ENCODE peak calls at places on chromosomes 16 and 17, in four cellular contexts. K is GM06990, H is endothelial cell, L is left lung. R is an unnamed sample.

GRCh38 chr16:30958164-30959083 is 870 bp downstream of the SETD1A start:
- DNase-seq in H (peak; percentile 66), K (no peak), L (no peak), R (peak; percentile 83)

GRCh38 chr16:81158964-81159363 is 62.8 kb upstream of the GCSH start:
- DNase-seq in L (no peak), H (no peak), K (no peak), R (no peak)

GRCh38 chr16:1078579-1079021 is 6.1 kb downstream of the SSTR5 start:
- DNase-seq in H (no peak), L (no peak), K (no peak), R (no peak)

GRCh38 chr17:7393613-7394451 is 493 bp downstream of the PLSCR3 start:
- DNase-seq in K (no peak), L (peak; percentile 81), H (no peak), R (peak; percentile 80)

GRCh38 chr16:67163903-67164558 is 514 bp upstream of the HSF4 start:
- DNase-seq in H (no peak), K (no peak), L (peak; percentile 84), R (no peak)

GRCh38 chr17:46057366-46057765 is 58.3 kb downstream of the STH start:
- DNase-seq in K (no peak), H (no peak), L (no peak), R (no peak)

GRCh38 chr17:1078831-1079561 is 82.1 kb downstream of the TIMM22 start:
- DNase-seq in H (no peak), K (no peak), L (no peak), R (no peak)

GRCh38 chr17:7336240-7337175 is at the start of gene ACAP1:
- DNase-seq in L (peak; percentile 94), H (peak; percentile 13), K (peak; percentile 83), R (peak; percentile 81)

GRCh38 chr17:43671075-43671692 is 9.5 kb upstream of the MEOX1 start:
- DNase-seq in H (no peak), K (no peak), L (no peak), R (no peak)

GRCh38 chr16:66927012-66927436 is 1.7 kb upstream of the RRAD start:
- DNase-seq in H (no peak), L (no peak), K (peak; percentile 33), R (peak; percentile 63)

GRCh38 chr16:56848056-56848936 is 16.7 kb upstream of the SLC12A3 start:
- DNase-seq in K (no peak), H (no peak), L (peak; percentile 54), R (no peak)

GRCh38 chr16:84680165-84680842 is 19.5 kb upstream of the USP10 start:
- DNase-seq in H (no peak), K (no peak), L (no peak), R (no peak)

GRCh38 chr16:27253526-27253930 is 15.0 kb downstream of the NSMCE1 start:
- DNase-seq in H (no peak), K (no peak), L (no peak), R (no peak)

GRCh38 chr16:64983983-64984382 is 137.9 kb downstream of the CDH11 start:
- DNase-seq in H (peak; percentile 64), L (no peak), K (no peak), R (no peak)

GRCh38 chr17:17495448-17496188 is 577 bp downstream of the RASD1 start:
- DNase-seq in L (peak; percentile 87), H (peak; percentile 31), K (peak; percentile 49), R (peak; percentile 57)

GRCh38 chr17:28716740-28717577 is 709 bp downstream of the RAB34 start:
- DNase-seq in K (peak; percentile 63), L (peak; percentile 84), H (peak; percentile 44), R (no peak)

GRCh38 chr17:32253117-32253611 is 12.5 kb upstream of the RHBDL3 start:
- DNase-seq in H (peak; percentile 83), K (peak; percentile 33), L (peak; percentile 84), R (peak; percentile 81)

GRCh38 chr16:73202176-73202729 is 154.3 kb upstream of the ZFHX3 start:
- DNase-seq in L (no peak), H (no peak), K (no peak), R (no peak)

GRCh38 chr16:1290860-1291575 is 18.4 kb upstream of the UBE2I start:
- DNase-seq in K (no peak), H (no peak), L (no peak), R (no peak)

GRCh38 chr16:1315081-1316032 is 5.9 kb downstream of the UBE2I start:
- DNase-seq in H (no peak), L (no peak), K (no peak), R (no peak)

GRCh38 chr16:55809851-55810250 is 23.0 kb downstream of the CES1 start:
- DNase-seq in K (no peak), H (no peak), L (no peak), R (no peak)

GRCh38 chr16:87930456-87930855 is 5.9 kb downstream of the CA5A start:
- DNase-seq in L (no peak), H (no peak), K (no peak), R (no peak)
- TF ChIP-seq CTCF in L (no peak), H (no peak), K (peak; percentile 45), R (peak; percentile 20)

DNA sequence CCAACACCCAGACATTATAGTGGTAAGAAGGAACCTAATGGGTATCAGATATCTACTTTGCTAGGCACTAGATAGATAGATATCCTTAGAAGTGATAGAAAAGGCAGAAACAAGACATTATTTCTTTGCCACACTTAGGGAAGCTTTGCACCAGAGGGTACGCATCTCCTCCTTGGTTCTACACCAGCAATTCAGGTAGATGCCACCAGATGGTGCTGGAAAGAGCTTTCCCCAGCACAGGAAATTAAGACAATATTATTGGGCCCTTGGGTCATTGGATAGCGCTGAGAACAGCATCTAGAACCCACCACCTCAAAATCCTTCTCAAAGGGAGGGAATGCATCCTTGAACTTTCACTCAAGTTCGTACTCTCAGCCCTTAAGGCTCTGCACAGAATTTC is 173.8 kb upstream of the CCL2 start:
- DNase-seq in K (no peak), H (peak; percentile 21), L (no peak), R (peak; percentile 15)
- TF ChIP-seq CTCF in K (peak; percentile 59), H (peak; percentile 57), L (no peak), R (no peak)

GRCh38 chr17:48031966-48032365 is 5.6 kb downstream of the COPZ2 start:
- DNase-seq in H (no peak), K (no peak), L (no peak), R (no peak)

GRCh38 chr17:48037924-48038323 is 327 bp upstream of the COPZ2 start:
- DNase-seq in K (no peak), L (no peak), H (no peak), R (no peak)

GRCh38 chr17:48036693-48037035 is 933 bp downstream of the COPZ2 start:
- DNase-seq in H (no peak), K (no peak), L (no peak), R (no peak)

GRCh38 chr17:48038687-48039086 is 1.1 kb upstream of the COPZ2 start:
- DNase-seq in K (no peak), L (no peak), H (no peak), R (no peak)

DNA sequence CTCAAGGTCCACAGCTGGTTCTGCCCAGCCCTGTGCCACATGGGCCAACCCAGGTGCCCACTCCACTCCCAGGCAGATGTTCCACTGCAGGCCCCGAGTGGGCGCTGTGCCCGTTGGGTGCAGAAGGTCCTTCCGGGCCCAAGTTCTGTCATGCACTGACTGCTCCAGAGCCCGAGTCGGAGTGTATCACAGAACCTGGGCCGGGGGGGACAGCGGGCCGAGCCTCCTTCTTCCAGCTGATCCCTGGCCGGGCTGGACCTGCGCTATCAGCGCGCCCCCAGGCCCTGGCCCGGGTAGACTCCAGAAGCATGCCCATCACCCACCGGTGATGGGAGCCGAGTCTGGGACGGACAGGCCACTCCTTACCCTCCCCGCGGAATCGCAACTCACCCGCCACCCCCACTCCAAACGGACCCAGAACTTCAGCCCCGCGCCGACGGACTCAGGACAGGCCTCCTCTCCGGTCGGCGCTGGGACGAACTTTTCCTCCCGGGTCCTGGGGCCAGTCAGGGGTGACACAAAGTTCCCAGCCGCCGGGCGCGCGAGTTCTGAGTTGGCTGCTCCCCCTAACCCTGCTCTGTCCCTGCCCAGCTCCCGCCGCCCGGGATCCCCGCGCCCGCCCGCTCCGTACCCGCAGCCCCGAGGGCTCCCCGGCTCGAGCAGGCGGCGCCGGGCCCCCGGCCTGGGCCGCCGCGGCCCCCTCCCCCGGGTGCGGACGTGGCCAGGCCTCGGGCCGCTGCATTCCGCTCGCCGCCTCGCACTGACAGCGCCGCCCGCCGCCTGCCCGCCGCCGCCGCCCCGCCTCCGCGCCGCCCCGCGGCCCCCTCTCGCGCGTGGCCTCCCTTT is at the start of gene COPZ2:
- DNase-seq in K (peak; percentile 52), L (peak; percentile 87), H (peak; percentile 33), R (peak; percentile 63)
- TF ChIP-seq CTCF in K (peak; percentile 88), L (peak; percentile 29), H (peak; percentile 30), R (peak; percentile 73)

DNA sequence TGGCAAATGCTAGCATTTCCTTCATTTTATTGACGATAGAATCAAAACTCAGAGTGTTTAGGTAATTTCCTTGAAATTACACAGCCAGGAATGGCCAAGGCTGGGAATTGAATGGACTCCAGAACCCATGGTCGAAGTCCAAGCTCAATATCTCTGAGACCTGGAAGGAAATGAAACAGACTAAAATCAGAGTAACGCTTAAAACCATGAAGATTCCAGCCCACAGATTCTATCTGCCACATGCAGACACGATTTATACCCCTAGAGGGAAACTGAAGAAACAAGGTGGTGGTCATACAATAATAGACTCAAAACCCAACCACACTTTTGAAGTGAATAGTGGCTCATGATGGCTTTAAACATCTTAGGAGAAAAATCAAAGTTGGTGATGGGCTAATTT is 95.6 kb downstream of the PRKCA start:
- DNase-seq in K (no peak), H (no peak), L (no peak), R (no peak)
- TF ChIP-seq CTCF in K (no peak), H (no peak), L (no peak), R (no peak)

GRCh38 chr17:75614556-75615270 is 18.5 kb upstream of the SMIM5 start:
- DNase-seq in H (no peak), L (no peak), K (no peak), R (no peak)
- TF ChIP-seq CTCF in H (no peak), L (no peak), K (no peak), R (no peak)

GRCh38 chr17:81398170-81398854 is 3.1 kb downstream of the BAHCC1 start:
- DNase-seq in L (no peak), H (no peak), K (no peak), R (no peak)

GRCh38 chr17:81396722-81397313 is 1.6 kb downstream of the BAHCC1 start:
- DNase-seq in K (peak; percentile 57), H (peak; percentile 66), L (no peak), R (no peak)

GRCh38 chr17:81398855-81399451 is 3.7 kb downstream of the BAHCC1 start:
- DNase-seq in K (no peak), L (no peak), H (no peak), R (no peak)

GRCh38 chr17:81396278-81396721 is 1.0 kb downstream of the BAHCC1 start:
- DNase-seq in K (no peak), L (no peak), H (peak; percentile 52), R (no peak)

GRCh38 chr17:81397314-81398169 is 2.3 kb downstream of the BAHCC1 start:
- DNase-seq in H (peak; percentile 84), L (no peak), K (no peak), R (no peak)
- TF ChIP-seq CTCF in H (peak; percentile 55), L (peak; percentile 17), K (no peak), R (no peak)

GRCh38 chr17:50642722-50643656 is 8.3 kb downstream of the ABCC3 start:
- DNase-seq in K (no peak), H (no peak), L (peak; percentile 56), R (no peak)
- TF ChIP-seq CTCF in K (no peak), H (no peak), L (no peak), R (no peak)